ENCODE peak calls at places on chromosomes 13 and 19, in seven cellular contexts. V is cardiac muscle cell; J is activated naive CD4-positive, alpha-beta T cell treated with anti-CD3 and anti-CD28 coated beads, Interleukin-2, amount 10 ng/mL, durations not matched to agents 7 days and 5 days; Y is RWPE1; R is iris pigment epithelial cell; L is stimulated activated CD4-positive, alpha-beta T cell treated with anti-CD3 and anti-CD28 coated beads, Interleukin-4, amount 100 ng/mL, for 1 hour; S is endodermal cell. Q is an unnamed sample.

GRCh38 chr19:31015778-31016177 is 333.5 kb downstream of the TSHZ3 start:
- DNase-seq in V (no peak), J (no peak), Y (no peak), R (no peak), L (no peak), S (no peak), Q (no peak)

GRCh38 chr13:79392882-79393563 is 13.0 kb downstream of the RBM26 start:
- DNase-seq in V (no peak), J (peak), Y (peak), R (peak), L (no peak), S (no peak), Q (peak)

GRCh38 chr19:11105014-11105636 is 15.9 kb downstream of the LDLR start:
- DNase-seq in V (no peak), J (no peak), Y (no peak), R (no peak), L (no peak), S (no peak), Q (peak)

GRCh38 chr13:112431734-112432133 is 55.6 kb downstream of the SPACA7 start:
- DNase-seq in V (no peak), J (no peak), Y (no peak), R (no peak), L (no peak), S (no peak), Q (no peak)

GRCh38 chr13:79711631-79712030 is 230.7 kb downstream of the NDFIP2 start:
- DNase-seq in V (no peak), J (no peak), Y (no peak), R (no peak), L (no peak), S (no peak), Q (no peak)

GRCh38 chr19:45528744-45529453 is 21.6 kb downstream of the VASP start:
- DNase-seq in V (peak), J (no peak), Y (peak), R (peak), L (peak), S (peak), Q (peak)

GRCh38 chr19:57903298-57904174 is 12.9 kb downstream of the ZNF417 start:
- DNase-seq in V (peak), J (no peak), Y (peak), R (peak), L (no peak), S (no peak), Q (peak)

GRCh38 chr13:75410207-75410606 is 71.8 kb downstream of the TBC1D4 start:
- DNase-seq in V (no peak), J (no peak), Y (no peak), R (no peak), L (no peak), S (no peak), Q (no peak)

GRCh38 chr19:16371540-16371986 is 46.9 kb downstream of the KLF2 start:
- DNase-seq in V (no peak), J (peak), Y (no peak), R (no peak), L (peak), S (no peak), Q (peak)

GRCh38 chr13:111388851-111389500 is 68.5 kb downstream of the TEX29 start:
- DNase-seq in V (no peak), J (peak), Y (no peak), R (no peak), L (peak), S (peak), Q (no peak)

GRCh38 chr13:74794147-74794546 is 659.9 kb upstream of the KLF12 start:
- DNase-seq in V (no peak), J (no peak), Y (no peak), R (no peak), L (no peak), S (peak), Q (no peak)